ENCODE peak calls at places on chromosomes 12 and 14, in nine cellular contexts. N, A, S, Q, P, C, U, M and G are unnamed samples.

GRCh38 chr14:95620659-95621059 is 65.6 kb upstream of the TCL1B start:
- DNase-seq in N (no peak), A (no peak), S (no peak), Q (no peak), P (no peak), C (no peak), U (no peak), M (no peak), G (no peak)

GRCh38 chr14:89356927-89357326 is 60.1 kb downstream of the FOXN3 start:
- DNase-seq in N (no peak), A (no peak), S (no peak), Q (no peak), P (no peak), C (no peak), U (no peak), M (no peak), G (no peak)

GRCh38 chr12:113582521-113583218 is 111.0 kb upstream of the LHX5 start:
- DNase-seq in N (no peak), A (no peak), S (no peak), Q (no peak), P (no peak), C (no peak), U (no peak), M (no peak), G (no peak)

GRCh38 chr14:75906680-75907280 is 75.0 kb downstream of the TGFB3 start:
- DNase-seq in N (peak), A (peak), S (peak), Q (peak), P (no peak), C (peak), U (no peak), M (peak), G (peak)

GRCh38 chr14:20429801-20430669 is 5.9 kb downstream of the KLHL33 start:
- DNase-seq in N (peak), A (no peak), S (no peak), Q (no peak), P (no peak), C (no peak), U (no peak), M (no peak), G (no peak)

GRCh38 chr14:73260574-73260973 is 23.3 kb downstream of the PAPLN start:
- DNase-seq in N (no peak), A (no peak), S (no peak), Q (no peak), P (no peak), C (no peak), U (no peak), M (no peak), G (no peak)

GRCh38 chr14:76267322-76268012 is 108.5 kb upstream of the ESRRB start:
- DNase-seq in N (peak), A (peak), S (no peak), Q (no peak), P (peak), C (peak), U (no peak), M (peak), G (no peak)

GRCh38 chr12:45192041-45192695 is 23.7 kb upstream of the ANO6 start:
- DNase-seq in N (no peak), A (peak), S (no peak), Q (no peak), P (no peak), C (no peak), U (peak), M (no peak), G (no peak)

GRCh38 chr14:51069065-51069464 is 25.8 kb downstream of the TRIM9 start:
- DNase-seq in N (no peak), A (no peak), S (no peak), Q (no peak), P (no peak), C (no peak), U (no peak), M (no peak), G (no peak)

GRCh38 chr12:112116232-112117060 is 7.9 kb upstream of the NAA25 start:
- DNase-seq in N (peak), A (peak), S (no peak), Q (no peak), P (peak), C (peak), U (no peak), M (peak), G (no peak)

GRCh38 chr12:88518863-88519403 is 61.3 kb downstream of the KITLG start:
- DNase-seq in N (no peak), A (no peak), S (no peak), Q (no peak), P (no peak), C (no peak), U (no peak), M (no peak), G (no peak)

GRCh38 chr12:122894173-122895121 is 1.5 kb downstream of the VPS37B start:
- DNase-seq in N (peak), A (no peak), S (no peak), Q (no peak), P (peak), C (no peak), U (no peak), M (no peak), G (peak)

GRCh38 chr12:94832780-94833760 is 170.4 kb downstream of the NDUFA12 start:
- DNase-seq in N (no peak), A (peak), S (no peak), Q (no peak), P (no peak), C (no peak), U (peak), M (no peak), G (no peak)

GRCh38 chr12:75011120-75011519 is 198.5 kb downstream of the KCNC2 start:
- DNase-seq in N (peak), A (no peak), S (no peak), Q (no peak), P (no peak), C (no peak), U (no peak), M (no peak), G (no peak)

GRCh38 chr12:57621497-57622292 is 10.5 kb downstream of the ARHGEF25 start:
- DNase-seq in N (peak), A (peak), S (peak), Q (no peak), P (peak), C (peak), U (no peak), M (peak), G (peak)

GRCh38 chr14:105050551-105050897 is 14.7 kb downstream of the GPR132 start:
- DNase-seq in N (no peak), A (peak), S (no peak), Q (no peak), P (peak), C (no peak), U (no peak), M (no peak), G (no peak)

GRCh38 chr14:71300474-71301359 is 393.5 kb downstream of the PCNX1 start:
- DNase-seq in N (no peak), A (peak), S (no peak), Q (no peak), P (no peak), C (no peak), U (peak), M (no peak), G (no peak)

GRCh38 chr14:103207038-103207403 is 83.8 kb downstream of the TNFAIP2 start:
- DNase-seq in N (no peak), A (peak), S (no peak), Q (no peak), P (peak), C (peak), U (no peak), M (no peak), G (no peak)

GRCh38 chr12:120261951-120262851 is 3.3 kb downstream of the PXN start:
- DNase-seq in N (peak), A (no peak), S (no peak), Q (no peak), P (no peak), C (no peak), U (no peak), M (no peak), G (no peak)

GRCh38 chr12:57452181-57452936 is 2.7 kb upstream of the INHBE start:
- DNase-seq in N (peak), A (peak), S (no peak), Q (peak), P (no peak), C (peak), U (peak), M (no peak), G (no peak)

GRCh38 chr14:74405663-74406062 is 20.3 kb downstream of the SYNDIG1L start:
- DNase-seq in N (no peak), A (no peak), S (no peak), Q (no peak), P (peak), C (no peak), U (no peak), M (no peak), G (no peak)

GRCh38 chr14:52873096-52873495 is 77.8 kb downstream of the FERMT2 start:
- DNase-seq in N (no peak), A (no peak), S (no peak), Q (no peak), P (no peak), C (no peak), U (no peak), M (no peak), G (no peak)

GRCh38 chr12:67827820-67828383 is 161.3 kb upstream of the IFNG-AS1 start:
- DNase-seq in N (peak), A (peak), S (no peak), Q (peak), P (no peak), C (peak), U (peak), M (no peak), G (no peak)

GRCh38 chr12:84875241-84875640 is 37.4 kb downstream of the SLC6A15 start:
- DNase-seq in N (no peak), A (peak), S (no peak), Q (no peak), P (no peak), C (no peak), U (no peak), M (no peak), G (no peak)

GRCh38 chr14:91378945-91379932 is 38.4 kb downstream of the CCDC88C start:
- DNase-seq in N (no peak), A (no peak), S (no peak), Q (no peak), P (no peak), C (no peak), U (no peak), M (no peak), G (no peak)

GRCh38 chr14:88204221-88204620 is 118.8 kb downstream of the KCNK10 start:
- DNase-seq in N (no peak), A (no peak), S (no peak), Q (no peak), P (no peak), C (no peak), U (no peak), M (no peak), G (no peak)

DNA sequence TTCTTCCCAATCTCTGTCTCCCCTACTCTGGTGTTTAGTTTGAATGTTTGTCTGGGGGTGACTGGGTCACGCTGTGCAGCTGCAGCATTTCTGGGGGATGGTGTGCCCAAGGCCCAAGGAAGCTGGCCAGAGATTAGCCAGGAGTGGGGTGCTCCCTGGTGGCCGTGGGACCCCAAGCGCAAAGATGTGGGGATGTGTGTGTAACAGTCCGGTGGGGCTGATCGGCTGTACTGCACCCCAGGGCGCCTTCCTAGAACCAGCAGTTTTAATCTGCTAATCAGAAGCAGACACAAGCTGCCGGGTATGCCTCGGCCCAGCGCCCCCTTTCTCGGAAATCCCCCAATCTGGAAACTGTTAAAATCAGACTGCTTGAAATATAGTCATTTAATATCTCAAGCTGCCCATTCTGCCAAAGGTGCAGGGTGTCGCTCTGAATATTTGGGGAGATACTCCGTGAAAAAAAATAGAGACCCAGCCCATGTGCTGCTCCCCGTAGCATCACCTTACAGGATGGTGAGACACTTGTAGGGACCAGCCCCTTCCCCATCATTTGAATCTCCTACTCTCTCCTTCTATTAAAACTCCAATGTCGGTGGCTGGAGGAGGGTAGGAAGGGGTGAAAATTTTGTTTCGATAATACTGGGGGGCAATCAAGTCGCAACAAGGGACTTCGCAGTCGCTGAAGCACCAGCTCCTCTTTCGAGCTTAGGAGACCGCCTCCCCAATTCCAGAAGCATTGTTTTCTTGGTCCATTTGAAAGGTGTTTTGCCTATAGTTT is 4.3 kb downstream of the HOXC9 start:
- DNase-seq in N (peak), A (no peak), S (no peak), Q (no peak), P (no peak), C (no peak), U (no peak), M (no peak), G (no peak)
- TF ChIP-seq CTCF in N (no peak), A (no peak), S (no peak), Q (peak), P (no peak), C (no peak), U (peak), M (no peak), G (no peak)

GRCh38 chr14:106277503-106277902 is 751.1 kb downstream of the TMEM121 start:
- DNase-seq in N (peak), A (no peak), S (peak), Q (no peak), P (no peak), C (no peak), U (no peak), M (no peak), G (no peak)
- TF ChIP-seq CTCF in N (peak), A (no peak), S (peak), Q (no peak), P (peak), C (peak), U (no peak), M (no peak), G (peak)

DNA sequence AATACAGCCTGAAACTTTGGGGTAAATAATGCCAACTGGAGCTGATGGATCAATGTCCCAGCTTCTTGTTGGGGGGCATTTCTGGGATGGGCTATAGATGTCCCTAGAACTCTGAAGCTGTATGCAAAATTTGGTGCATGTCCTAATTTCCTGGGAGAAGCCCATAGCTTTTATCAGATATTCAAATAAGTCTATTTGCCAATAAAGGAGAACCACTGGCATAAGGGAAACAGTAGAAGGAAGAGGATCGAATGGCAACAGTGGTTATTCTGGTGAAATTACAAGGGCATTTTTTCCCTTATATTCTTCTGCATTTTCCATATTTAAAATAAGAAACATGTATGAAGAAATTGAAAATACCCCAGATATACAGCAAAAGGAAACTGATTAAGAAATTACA is 34.2 kb downstream of the PSMA6 start:
- DNase-seq in N (no peak), A (no peak), S (no peak), Q (no peak), P (no peak), C (no peak), U (no peak), M (no peak), G (no peak)
- TF ChIP-seq CTCF in N (no peak), A (no peak), S (no peak), Q (no peak), P (no peak), C (no peak), U (no peak), M (no peak), G (no peak)

GRCh38 chr14:22587247-22587646 is 1.8 kb downstream of the DAD1 start:
- DNase-seq in N (no peak), A (no peak), S (no peak), Q (no peak), P (no peak), C (no peak), U (no peak), M (no peak), G (no peak)

GRCh38 chr14:22594156-22594716 is 3.9 kb upstream of the ABHD4 start:
- DNase-seq in N (no peak), A (no peak), S (no peak), Q (no peak), P (no peak), C (no peak), U (no peak), M (no peak), G (no peak)

GRCh38 chr14:22588419-22589095 is 467 bp downstream of the DAD1 start:
- DNase-seq in N (peak), A (no peak), S (no peak), Q (no peak), P (no peak), C (no peak), U (no peak), M (no peak), G (no peak)

GRCh38 chr14:22593189-22593588 is 4.2 kb upstream of the DAD1 start:
- DNase-seq in N (no peak), A (no peak), S (no peak), Q (no peak), P (no peak), C (no peak), U (no peak), M (no peak), G (no peak)

GRCh38 chr14:22589096-22589839 is at the start of gene DAD1:
- DNase-seq in N (peak), A (peak), S (peak), Q (peak), P (peak), C (peak), U (peak), M (peak), G (peak)
- TF ChIP-seq CTCF in N (peak), A (no peak), S (no peak), Q (no peak), P (no peak), C (no peak), U (no peak), M (no peak), G (no peak)

DNA sequence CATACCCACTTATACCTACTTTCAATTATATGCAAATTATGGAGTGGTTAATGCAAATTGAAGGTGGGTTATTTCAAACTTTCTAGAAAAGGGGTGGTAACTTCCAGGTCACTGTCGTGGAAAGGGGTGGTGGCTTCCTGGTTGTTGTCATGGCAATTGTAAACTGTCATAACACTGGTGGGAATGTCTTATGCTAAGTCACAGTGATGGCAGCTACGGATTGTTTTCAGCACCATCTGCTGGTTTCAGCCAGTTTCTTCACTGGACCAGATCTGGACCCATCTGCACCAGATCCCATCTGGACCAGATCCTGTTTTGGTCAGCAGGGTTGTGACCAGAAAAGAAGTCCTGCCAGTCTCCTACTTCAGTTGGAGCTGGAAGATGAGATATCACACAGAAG is 1469.3 kb downstream of the AACS start:
- DNase-seq in N (no peak), A (peak), S (no peak), Q (no peak), P (no peak), C (no peak), U (no peak), M (no peak), G (no peak)
- TF ChIP-seq CTCF in N (no peak), A (no peak), S (no peak), Q (no peak), P (no peak), C (no peak), U (no peak), M (no peak), G (no peak)

GRCh38 chr14:22886500-22887259 is 3.7 kb downstream of the REM2 start:
- DNase-seq in N (peak), A (peak), S (peak), Q (no peak), P (peak), C (peak), U (no peak), M (peak), G (peak)
- TF ChIP-seq CTCF in N (peak), A (no peak), S (peak), Q (no peak), P (no peak), C (peak), U (peak), M (no peak), G (peak)

GRCh38 chr12:108967869-108968540 is 52.9 kb downstream of the SVOP start:
- DNase-seq in N (no peak), A (peak), S (no peak), Q (no peak), P (no peak), C (no peak), U (no peak), M (no peak), G (no peak)
- TF ChIP-seq CTCF in N (peak), A (no peak), S (peak), Q (peak), P (peak), C (peak), U (no peak), M (peak), G (peak)

DNA sequence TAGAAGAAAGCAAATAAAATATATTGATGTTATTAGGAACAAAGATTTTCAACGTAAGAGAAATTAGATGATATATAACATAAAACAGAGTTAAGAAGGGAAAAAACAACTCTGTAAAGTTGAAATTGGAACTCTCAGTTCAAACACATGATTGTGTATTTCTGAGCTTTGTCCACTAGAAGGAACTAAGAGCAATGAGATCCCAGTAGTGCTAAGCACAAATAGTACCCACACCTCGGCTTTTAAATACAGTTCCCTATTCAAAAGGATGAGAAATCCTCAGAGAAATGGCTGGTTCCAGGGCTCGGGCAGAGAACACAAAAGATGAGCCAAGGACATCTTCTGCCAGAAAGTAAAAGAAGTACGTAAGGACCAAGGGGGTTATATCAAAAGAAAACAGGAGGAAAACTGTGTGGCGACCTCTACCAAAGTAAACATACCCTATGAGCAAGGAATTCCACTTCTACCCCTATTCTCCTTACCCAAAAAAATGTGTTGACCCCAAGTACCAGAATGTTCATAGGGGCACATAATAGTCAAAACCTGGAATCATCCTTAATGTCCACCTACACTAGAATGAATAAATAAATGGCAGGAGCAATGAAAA is 96.6 kb downstream of the SPTSSA start:
- DNase-seq in N (no peak), A (peak), S (no peak), Q (no peak), P (no peak), C (no peak), U (no peak), M (no peak), G (no peak)
- TF ChIP-seq CTCF in N (no peak), A (peak), S (no peak), Q (peak), P (peak), C (peak), U (no peak), M (no peak), G (no peak)

DNA sequence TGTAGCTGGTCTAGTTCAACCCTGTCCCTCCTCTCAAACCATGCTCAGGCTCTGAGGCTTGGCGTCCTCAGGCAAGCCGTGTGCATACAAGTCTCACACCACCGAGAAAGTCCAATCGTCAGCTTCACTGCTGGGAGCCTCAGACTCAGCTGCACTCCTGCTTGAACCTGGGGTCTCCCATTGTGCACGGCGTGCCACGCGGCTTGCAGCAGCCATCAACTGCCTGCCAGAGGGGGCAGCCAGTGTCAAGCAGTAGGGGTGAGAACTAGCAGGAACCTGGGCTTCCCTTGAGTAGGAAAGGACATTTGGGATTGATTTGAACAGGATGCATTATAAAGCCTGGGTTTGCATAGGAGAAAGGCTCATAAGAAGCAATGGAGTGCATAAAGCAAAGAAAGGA is 1064.5 kb downstream of the BCL11B start:
- DNase-seq in N (no peak), A (no peak), S (no peak), Q (no peak), P (no peak), C (no peak), U (no peak), M (no peak), G (no peak)
- TF ChIP-seq CTCF in N (no peak), A (no peak), S (no peak), Q (no peak), P (no peak), C (no peak), U (no peak), M (no peak), G (no peak)